ENCODE peak calls at places on chromosome 7, in five cellular contexts. Z, G, R, U and A are unnamed samples.

GRCh38 chr7:137919987-137920386 is 73.2 kb upstream of the DGKI start:
- DNase-seq in G (no peak), U (no peak), R (no peak), Z (no peak), A (no peak)

GRCh38 chr7:100642534-100642907 is 1.2 kb upstream of the TFR2 start:
- DNase-seq in Z (no peak), R (no peak), G (peak), U (peak), A (no peak)

GRCh38 chr7:129188892-129189660 is 643 bp downstream of the SMO start:
- DNase-seq in U (peak), R (peak), G (peak), Z (no peak), A (peak)

GRCh38 chr7:45136106-45137060 is 21.2 kb upstream of the RAMP3 start:
- DNase-seq in Z (peak), U (no peak), R (peak), G (peak), A (peak)

GRCh38 chr7:47991741-47992311 is 12.4 kb upstream of the HUS1 start:
- DNase-seq in G (peak), Z (peak), U (peak), R (peak), A (peak)

GRCh38 chr7:106369349-106369748 is 84.6 kb upstream of the NAMPT start:
- DNase-seq in U (no peak), R (no peak), Z (no peak), G (no peak), A (peak)

GRCh38 chr7:127447326-127447945 is 54.9 kb upstream of the ZNF800 start:
- DNase-seq in Z (no peak), R (peak), G (peak), U (peak), A (peak)

GRCh38 chr7:68853254-68853653 is 745.0 kb upstream of the AUTS2 start:
- DNase-seq in Z (no peak), G (no peak), R (no peak), U (no peak), A (no peak)

GRCh38 chr7:28296571-28297483 is 115.5 kb upstream of the CREB5 start:
- DNase-seq in U (peak), R (peak), G (peak), Z (peak), A (peak)

GRCh38 chr7:16079723-16080122 is 341.6 kb downstream of the CRPPA start:
- DNase-seq in G (no peak), Z (no peak), R (no peak), U (no peak), A (no peak)
- H4K91ac ChIP-seq in G (no peak), Z (no peak), R (no peak), U (no peak), A (no peak)

DNA sequence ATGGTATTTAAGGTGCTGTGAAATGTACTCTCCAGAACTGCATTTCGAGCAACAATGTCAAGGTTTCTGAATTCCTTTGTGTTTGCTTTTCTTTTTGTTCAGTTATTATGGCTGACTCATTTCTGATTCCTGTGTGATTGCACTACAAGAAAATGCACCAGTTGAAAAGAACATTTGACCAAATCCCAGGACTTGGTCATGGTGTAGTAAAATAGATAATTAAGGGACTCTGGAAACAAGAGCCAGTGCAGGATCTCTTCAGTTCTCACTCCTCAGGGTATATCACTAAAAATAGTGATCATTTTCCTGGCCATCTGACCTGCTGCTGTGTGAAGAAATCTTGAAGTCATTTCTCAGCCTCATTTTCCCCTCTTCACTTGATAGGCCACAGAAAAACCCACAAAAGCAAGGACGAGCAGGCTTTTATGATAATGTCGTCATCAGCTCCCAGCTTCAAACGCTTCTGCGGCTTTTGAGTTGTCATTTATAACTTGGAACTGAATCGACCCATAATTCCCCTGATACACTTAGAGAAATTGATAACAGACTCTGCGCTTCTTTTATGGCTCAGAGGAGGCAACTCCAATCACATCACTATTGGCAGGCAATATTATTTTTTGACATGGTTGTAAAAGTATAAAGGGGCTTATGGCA is 274.7 kb downstream of the HDAC9 start:
- DNase-seq in R (no peak), G (no peak), U (no peak), Z (no peak), A (peak)
- H2BK15ac ChIP-seq in R (no peak), G (no peak), U (no peak), Z (no peak), A (peak)

GRCh38 chr7:1457949-1458675 is 1.2 kb downstream of the MICALL2 start:
- DNase-seq in R (peak), G (no peak), Z (no peak), U (no peak), A (no peak)
- H4K91ac ChIP-seq in R (peak), G (no peak), Z (no peak), U (no peak), A (peak)

GRCh38 chr7:22555476-22555875 is 55.5 kb upstream of the STEAP1B start:
- DNase-seq in Z (no peak), G (no peak), U (peak), R (no peak), A (no peak)
- H2BK15ac ChIP-seq in Z (no peak), G (no peak), U (peak), R (no peak), A (no peak)

GRCh38 chr7:22572937-22573336 is 72.9 kb upstream of the STEAP1B start:
- DNase-seq in G (no peak), Z (no peak), R (peak), U (no peak), A (peak)
- H4K91ac ChIP-seq in G (no peak), Z (no peak), R (no peak), U (peak), A (no peak)